ENCODE peak calls at places on chromosomes 13 and 19, in ten cellular contexts. P is ascending aorta, A is H1, U is lower leg skin, N is stomach, X is Panc1, J is endodermal cell, H is pancreas, Z is tibial artery, I is left ventricle myocardium inferior. K is an unnamed sample.
A peak's percentile ranks its signal among the peaks of the same experiment; 100 is the strongest.

GRCh38 chr19:40831502-40832430 is 18.5 kb downstream of the CYP2A6 start:
- DNase-seq in P (no peak), A (no peak), U (peak; percentile 82), N (no peak), X (peak; percentile 59), J (peak; percentile 13), H (peak; percentile 78), Z (no peak), I (no peak), K (peak; percentile 96)

GRCh38 chr13:32031025-32031814 is at the start of gene FRY:
- DNase-seq in P (peak; percentile 20), A (peak; percentile 58), U (peak; percentile 32), N (peak; percentile 60), X (no peak), J (peak; percentile 93), H (peak; percentile 26), Z (peak; percentile 81), I (peak; percentile 70), K (peak; percentile 51)

GRCh38 chr13:24348797-24349515 is 39.6 kb downstream of the C1QTNF9 start:
- DNase-seq in P (no peak), A (no peak), U (no peak), N (peak; percentile 90), X (no peak), J (no peak), H (peak; percentile 93), Z (no peak), I (no peak), K (peak; percentile 7)

GRCh38 chr13:34243396-34243795 is 425.4 kb downstream of the RFC3 start:
- DNase-seq in P (no peak), A (no peak), U (no peak), N (no peak), X (no peak), J (no peak), H (no peak), Z (no peak), I (peak; percentile 31), K (no peak)

GRCh38 chr19:42102877-42103276 is 26.9 kb downstream of the ZNF574 start:
- DNase-seq in P (no peak), A (no peak), U (no peak), N (no peak), X (no peak), J (no peak), H (no peak), Z (no peak), I (no peak), K (no peak)

GRCh38 chr13:88919970-88920628 is 1248.9 kb downstream of the SLITRK5 start:
- DNase-seq in P (no peak), A (no peak), U (no peak), N (no peak), X (no peak), J (no peak), H (no peak), Z (no peak), I (no peak), K (no peak)

GRCh38 chr19:750640-751423 is at the start of gene MISP:
- DNase-seq in P (no peak), A (no peak), U (no peak), N (peak; percentile 84), X (no peak), J (no peak), H (peak; percentile 35), Z (no peak), I (no peak), K (no peak)

GRCh38 chr13:37141011-37141410 is 35.5 kb upstream of the CSNK1A1L start:
- DNase-seq in P (no peak), A (no peak), U (no peak), N (no peak), X (no peak), J (no peak), H (no peak), Z (no peak), I (no peak), K (peak; percentile 66)

GRCh38 chr13:39776439-39776838 is 121.0 kb downstream of the COG6 start:
- DNase-seq in P (no peak), A (no peak), U (no peak), N (no peak), X (no peak), J (no peak), H (no peak), Z (no peak), I (no peak), K (peak; percentile 60)

GRCh38 chr19:15015946-15016542 is 33.2 kb upstream of the CASP14 start:
- DNase-seq in P (no peak), A (no peak), U (no peak), N (no peak), X (no peak), J (peak; percentile 82), H (no peak), Z (no peak), I (no peak), K (peak; percentile 10)

GRCh38 chr13:42400188-42400833 is 128.4 kb downstream of the AKAP11 start:
- DNase-seq in P (no peak), A (no peak), U (no peak), N (no peak), X (no peak), J (no peak), H (no peak), Z (no peak), I (no peak), K (no peak)

GRCh38 chr19:17605761-17606745 is 50.6 kb downstream of the COLGALT1 start:
- DNase-seq in P (peak; percentile 29), A (peak; percentile 97), U (peak; percentile 56), N (peak; percentile 59), X (peak; percentile 69), J (peak; percentile 97), H (peak; percentile 73), Z (peak; percentile 83), I (peak; percentile 62), K (peak; percentile 64)

GRCh38 chr13:45503658-45504057 is 38.9 kb downstream of the COG3 start:
- DNase-seq in P (no peak), A (no peak), U (no peak), N (no peak), X (no peak), J (no peak), H (no peak), Z (no peak), I (no peak), K (no peak)

GRCh38 chr13:36131215-36131930 is at the start of gene DCLK1:
- DNase-seq in P (no peak), A (no peak), U (peak; percentile 42), N (peak; percentile 29), X (no peak), J (peak; percentile 89), H (no peak), Z (peak; percentile 80), I (peak; percentile 80), K (peak; percentile 43)
- H3K4me3 ChIP-seq in P (peak within 1 kb of the TSS; percentile 68), A (peak within 1 kb of the TSS; percentile 75), U (peak within 1 kb of the TSS; percentile 39), N (peak within 1 kb of the TSS; percentile 69), X (no peak within 1 kb of the TSS), J (peak within 1 kb of the TSS; percentile 83), H (peak within 1 kb of the TSS; percentile 3), Z (peak within 1 kb of the TSS; percentile 59), I (peak within 1 kb of the TSS; percentile 69), K (peak within 1 kb of the TSS; percentile 43)

GRCh38 chr19:47824396-47824795 is 2.7 kb downstream of the CRX start:
- DNase-seq in P (no peak), A (peak; percentile 19), U (no peak), N (no peak), X (no peak), J (peak; percentile 60), H (no peak), Z (no peak), I (no peak), K (no peak)
- TF ChIP-seq CTCF in P (no peak), A (peak; percentile 32), U (no peak), N (no peak), X (no peak), J (peak; percentile 65), H (no peak), Z (no peak), I (no peak), K (no peak)

GRCh38 chr19:34503546-34504272 is 22.2 kb downstream of the WTIP start:
- DNase-seq in P (no peak), A (no peak), U (no peak), N (peak; percentile 11), X (no peak), J (no peak), H (no peak), Z (peak; percentile 66), I (peak; percentile 13), K (no peak)

GRCh38 chr19:34500656-34501120 is 19.1 kb downstream of the WTIP start:
- DNase-seq in P (no peak), A (no peak), U (no peak), N (no peak), X (no peak), J (peak; percentile 67), H (no peak), Z (no peak), I (peak; percentile 18), K (no peak)

GRCh38 chr19:34502582-34503545 is 21.3 kb downstream of the WTIP start:
- DNase-seq in P (no peak), A (no peak), U (no peak), N (peak; percentile 22), X (no peak), J (no peak), H (no peak), Z (peak; percentile 69), I (peak; percentile 9), K (peak; percentile 32)

GRCh38 chr19:34499155-34499834 is 17.7 kb downstream of the WTIP start:
- DNase-seq in P (no peak), A (no peak), U (no peak), N (no peak), X (no peak), J (no peak), H (no peak), Z (no peak), I (no peak), K (no peak)

DNA sequence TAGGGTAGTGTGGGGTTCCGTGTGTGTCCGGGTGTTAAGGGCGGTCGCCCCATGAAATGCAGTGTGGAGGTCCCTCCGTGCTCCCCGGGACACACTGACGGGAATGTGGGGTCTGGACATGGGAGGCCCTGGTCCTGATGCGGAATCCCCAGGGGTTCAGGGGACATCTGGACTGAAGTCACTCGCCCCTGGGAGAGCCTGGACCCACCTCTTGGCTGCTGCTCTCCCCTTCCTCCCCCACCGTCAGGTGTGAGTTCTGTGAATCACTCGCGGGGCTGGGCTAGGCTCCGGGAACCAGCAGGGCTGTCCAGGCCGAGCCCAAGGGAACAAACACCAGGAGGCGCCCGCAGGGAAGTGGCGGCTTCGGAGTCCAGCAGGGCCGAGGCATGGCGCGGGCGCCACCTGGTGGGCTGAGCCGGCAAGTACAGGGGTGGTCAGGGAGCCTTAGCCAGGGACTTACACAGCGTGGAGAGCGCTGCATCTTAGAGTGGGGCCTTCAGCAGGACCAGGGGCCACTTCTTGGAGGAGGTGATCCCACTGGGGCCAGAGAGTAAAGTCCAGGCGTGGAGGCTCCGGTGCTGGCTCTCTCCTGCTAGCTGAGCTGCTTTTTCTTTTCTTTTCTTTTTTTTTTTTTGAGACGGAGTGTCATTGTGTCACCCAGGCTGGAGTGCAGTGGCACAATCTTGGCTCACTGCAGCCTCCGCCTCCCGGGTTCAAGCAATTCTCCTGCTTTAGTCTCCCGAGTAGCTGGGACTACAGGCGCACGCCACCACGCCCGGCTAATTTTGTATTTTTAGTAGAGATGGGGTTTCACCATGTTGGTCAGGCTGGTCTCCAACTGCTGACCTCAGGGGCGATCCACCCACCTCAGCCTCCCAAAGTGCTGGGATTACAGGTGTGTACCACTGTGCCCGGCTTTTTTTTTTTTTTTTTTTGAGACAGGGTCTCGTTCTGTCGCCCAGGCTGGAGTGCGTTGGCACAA is 20.1 kb downstream of the WTIP start:
- DNase-seq in P (peak; percentile 82), A (peak; percentile 88), U (peak; percentile 87), N (peak; percentile 95), X (peak; percentile 69), J (peak; percentile 99), H (peak; percentile 87), Z (peak; percentile 98), I (peak; percentile 93), K (peak; percentile 94)
- H3K4me3 ChIP-seq in P (no peak overlapping the region), A (no peak overlapping the region), U (no peak overlapping the region), N (no peak overlapping the region), X (no peak overlapping the region), J (no peak overlapping the region), H (no peak overlapping the region), Z (no peak overlapping the region), I (peak overlapping the region; percentile 22), K (no peak overlapping the region)

GRCh38 chr19:16088985-16089846 is 12.9 kb downstream of the TPM4 start:
- DNase-seq in P (no peak), A (no peak), U (no peak), N (no peak), X (no peak), J (no peak), H (peak; percentile 21), Z (no peak), I (no peak), K (no peak)
- TF ChIP-seq CTCF in P (no peak), A (no peak), U (no peak), N (no peak), X (no peak), J (no peak), H (no peak), Z (no peak), I (no peak), K (no peak)

K was measured in cardiac fibroblast.